ENCODE peak calls at places on chromosomes 11 and 22, in six cellular contexts. One of them, this sample, is unnamed. For H3K9me3, the result is how much of the 10 kb centered on the place peaks cover.

GRCh38 chr22:38017272-38017920 is 33.0 kb upstream of the SOX10 start:
- DNase-seq in A549: no peak
- DNase-seq in HepG2: no peak
- DNase-seq in Peyer's patch: peak
- DNase-seq in stomach: peak
- DNase-seq in MM.1S: no peak
- DNase-seq in this sample: no peak

GRCh38 chr11:1652778-1653540 is 23.4 kb downstream of the KRTAP5-5 start:
- DNase-seq in A549: peak
- DNase-seq in Peyer's patch: peak
- DNase-seq in MM.1S: peak
- DNase-seq in stomach: peak
- DNase-seq in HepG2: peak
- DNase-seq in this sample: peak

GRCh38 chr22:38193580-38193979 is 8.2 kb upstream of the MAFF start:
- DNase-seq in Peyer's patch: no peak
- DNase-seq in MM.1S: no peak
- DNase-seq in A549: no peak
- DNase-seq in stomach: peak
- DNase-seq in HepG2: no peak
- DNase-seq in this sample: peak

GRCh38 chr11:79371724-79372123 is 69.1 kb downstream of the TENM4 start:
- DNase-seq in Peyer's patch: no peak
- DNase-seq in HepG2: no peak
- DNase-seq in A549: no peak
- DNase-seq in MM.1S: no peak
- DNase-seq in stomach: no peak
- DNase-seq in this sample: no peak

GRCh38 chr11:47060807-47061206 is 115.9 kb downstream of the ARFGAP2 start:
- DNase-seq in A549: no peak
- DNase-seq in HepG2: no peak
- DNase-seq in MM.1S: no peak
- DNase-seq in Peyer's patch: no peak
- DNase-seq in stomach: no peak
- DNase-seq in this sample: no peak

GRCh38 chr11:32231909-32232493 is 141.1 kb downstream of the RCN1 start:
- DNase-seq in HepG2: peak
- DNase-seq in A549: peak
- DNase-seq in MM.1S: peak
- DNase-seq in Peyer's patch: no peak
- DNase-seq in stomach: no peak
- DNase-seq in this sample: peak

GRCh38 chr22:42708393-42708792 is 12.3 kb downstream of the A4GALT start:
- DNase-seq in Peyer's patch: no peak
- DNase-seq in HepG2: no peak
- DNase-seq in A549: no peak
- DNase-seq in MM.1S: no peak
- DNase-seq in stomach: no peak
- DNase-seq in this sample: no peak

GRCh38 chr11:8287297-8288070 is 23.8 kb upstream of the LMO1 start:
- DNase-seq in A549: no peak
- DNase-seq in HepG2: no peak
- DNase-seq in Peyer's patch: peak
- DNase-seq in MM.1S: no peak
- DNase-seq in stomach: no peak
- DNase-seq in this sample: no peak

GRCh38 chr11:46265764-46266163 is 11.7 kb upstream of the CREB3L1 start:
- DNase-seq in MM.1S: no peak
- DNase-seq in stomach: no peak
- DNase-seq in Peyer's patch: no peak
- DNase-seq in HepG2: no peak
- DNase-seq in A549: no peak
- DNase-seq in this sample: no peak

GRCh38 chr11:34266090-34266912 is 91.5 kb downstream of the ABTB2 start:
- DNase-seq in Peyer's patch: no peak
- DNase-seq in A549: no peak
- DNase-seq in MM.1S: no peak
- DNase-seq in stomach: no peak
- DNase-seq in HepG2: no peak
- DNase-seq in this sample: no peak

GRCh38 chr11:64857485-64857884 is 13.0 kb upstream of the CDC42BPG start:
- DNase-seq in HepG2: no peak
- DNase-seq in A549: no peak
- DNase-seq in MM.1S: no peak
- DNase-seq in stomach: no peak
- DNase-seq in Peyer's patch: no peak
- DNase-seq in this sample: no peak

GRCh38 chr11:2741377-2742131 is 41.8 kb upstream of the KCNQ1OT1 start:
- DNase-seq in MM.1S: no peak
- DNase-seq in stomach: no peak
- DNase-seq in HepG2: no peak
- DNase-seq in A549: peak
- DNase-seq in Peyer's patch: no peak
- DNase-seq in this sample: peak

DNA sequence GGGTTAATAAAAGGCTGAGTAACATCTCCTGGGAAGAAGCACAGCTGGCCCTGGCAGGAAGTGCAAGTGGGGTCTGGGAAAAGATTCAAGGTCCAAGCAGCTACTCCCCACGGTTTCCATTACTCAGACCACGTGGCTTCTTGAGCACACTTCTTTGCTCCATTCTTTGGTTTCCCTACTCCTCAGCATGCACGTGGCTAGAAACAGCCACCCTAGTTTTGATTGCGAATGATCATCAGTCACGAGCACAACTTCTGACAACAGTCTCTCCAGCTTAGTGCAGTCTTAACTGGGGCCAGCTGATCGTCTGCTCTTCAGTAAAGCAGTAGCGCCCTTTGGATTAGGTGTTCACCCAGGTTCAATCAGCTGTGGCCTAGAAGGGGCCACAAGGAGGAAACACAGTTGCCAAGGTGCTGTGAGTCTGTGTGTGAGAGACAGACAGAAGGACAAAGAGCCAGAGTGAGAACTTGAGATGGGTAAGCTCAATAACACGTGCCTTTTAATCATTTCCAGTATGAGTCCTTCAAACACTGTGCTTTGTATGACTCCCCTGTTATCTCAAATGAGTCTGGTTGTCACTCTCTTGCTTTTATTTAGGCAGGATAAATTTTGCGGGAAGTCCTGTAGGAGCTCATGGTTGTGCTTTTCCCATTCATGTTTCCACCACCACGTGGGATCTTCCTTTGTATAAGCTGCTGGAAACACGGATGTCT is 956 bp upstream of the PARVA start:
- DNase-seq in MM.1S: no peak
- DNase-seq in HepG2: no peak
- DNase-seq in Peyer's patch: peak
- DNase-seq in A549: no peak
- DNase-seq in stomach: no peak
- DNase-seq in this sample: no peak
- H3K4me3 ChIP-seq in MM.1S: no peak
- H3K4me3 ChIP-seq in HepG2: peak
- H3K4me3 ChIP-seq in Peyer's patch: no peak
- H3K4me3 ChIP-seq in A549: no peak
- H3K4me3 ChIP-seq in stomach: no peak
- H3K4me3 ChIP-seq in this sample: no peak

DNA sequence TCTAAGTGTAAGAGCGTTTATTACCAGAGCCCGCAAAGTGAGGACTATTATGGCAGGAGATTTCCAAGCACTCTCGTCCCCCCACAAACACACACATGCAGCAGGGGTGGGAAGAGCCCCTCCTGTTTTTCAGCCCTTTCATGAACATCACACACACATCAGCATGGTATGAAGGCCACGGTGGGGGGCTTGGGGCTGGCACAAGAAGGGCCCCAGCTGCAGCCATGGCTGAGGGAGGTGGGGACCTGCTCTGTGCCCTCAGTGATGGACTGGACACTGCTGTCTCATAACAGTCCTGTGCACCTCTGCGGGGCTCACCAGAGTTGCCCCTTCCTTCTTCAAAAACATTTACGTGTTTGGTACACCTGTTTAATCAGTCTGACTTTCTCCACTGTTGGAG is 650.7 kb downstream of the BRD1 start:
- DNase-seq in Peyer's patch: no peak
- DNase-seq in stomach: no peak
- DNase-seq in MM.1S: no peak
- DNase-seq in A549: no peak
- DNase-seq in HepG2: no peak
- DNase-seq in this sample: no peak
- H3K9me3 ChIP-seq in Peyer's patch: under half
- H3K9me3 ChIP-seq in stomach: under half
- H3K9me3 ChIP-seq in MM.1S: under half
- H3K9me3 ChIP-seq in A549: under half
- H3K9me3 ChIP-seq in HepG2: under half
- H3K9me3 ChIP-seq in this sample: under half

GRCh38 chr11:12225046-12225739 is 114.8 kb downstream of the MICAL2 start:
- DNase-seq in MM.1S: no peak
- DNase-seq in Peyer's patch: no peak
- DNase-seq in HepG2: no peak
- DNase-seq in A549: no peak
- DNase-seq in stomach: no peak
- DNase-seq in this sample: no peak
- H3K4me3 ChIP-seq in MM.1S: no peak
- H3K4me3 ChIP-seq in Peyer's patch: no peak
- H3K4me3 ChIP-seq in HepG2: no peak
- H3K4me3 ChIP-seq in A549: no peak
- H3K4me3 ChIP-seq in stomach: no peak
- H3K4me3 ChIP-seq in this sample: no peak

GRCh38 chr22:49138250-49138790 is 689.4 kb downstream of the BRD1 start:
- DNase-seq in stomach: no peak
- DNase-seq in HepG2: no peak
- DNase-seq in A549: no peak
- DNase-seq in Peyer's patch: no peak
- DNase-seq in MM.1S: no peak
- DNase-seq in this sample: no peak
- H3K9me3 ChIP-seq in stomach: under half
- H3K9me3 ChIP-seq in HepG2: under half
- H3K9me3 ChIP-seq in A549: under half
- H3K9me3 ChIP-seq in Peyer's patch: under half
- H3K9me3 ChIP-seq in MM.1S: under half
- H3K9me3 ChIP-seq in this sample: under half

DNA sequence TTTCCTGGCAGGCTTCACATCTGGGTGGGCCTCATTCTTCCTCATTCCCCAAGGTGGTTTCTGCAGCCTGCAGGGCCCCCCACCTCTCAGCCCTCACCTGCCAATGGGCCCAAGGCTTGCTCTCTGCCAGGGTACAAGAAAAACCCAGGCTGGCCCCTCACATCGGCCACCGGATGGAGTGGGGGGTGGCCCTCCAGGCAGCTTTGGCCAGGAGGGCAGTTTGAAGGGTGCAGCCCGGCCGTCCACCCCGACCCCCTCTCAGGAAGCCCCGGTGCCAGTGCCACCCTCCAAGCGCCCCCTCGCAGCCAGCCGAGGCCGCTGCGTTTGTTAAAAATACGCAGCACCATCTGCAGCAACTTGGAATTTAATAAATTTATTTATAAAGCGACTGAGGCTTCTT is 196.7 kb downstream of the CTTN start:
- DNase-seq in Peyer's patch: no peak
- DNase-seq in MM.1S: no peak
- DNase-seq in A549: no peak
- DNase-seq in HepG2: no peak
- DNase-seq in stomach: no peak
- DNase-seq in this sample: no peak
- H3K4me3 ChIP-seq in Peyer's patch: no peak
- H3K4me3 ChIP-seq in MM.1S: no peak
- H3K4me3 ChIP-seq in A549: no peak
- H3K4me3 ChIP-seq in HepG2: no peak
- H3K4me3 ChIP-seq in stomach: no peak
- H3K4me3 ChIP-seq in this sample: no peak

GRCh38 chr11:70805243-70805642 is 406.9 kb downstream of the CTTN start:
- DNase-seq in A549: no peak
- DNase-seq in HepG2: no peak
- DNase-seq in Peyer's patch: no peak
- DNase-seq in MM.1S: no peak
- DNase-seq in stomach: no peak
- DNase-seq in this sample: no peak
- H3K9me3 ChIP-seq in A549: under half
- H3K9me3 ChIP-seq in HepG2: under half
- H3K9me3 ChIP-seq in Peyer's patch: under half
- H3K9me3 ChIP-seq in MM.1S: under half
- H3K9me3 ChIP-seq in stomach: under half
- H3K9me3 ChIP-seq in this sample: under half

GRCh38 chr22:23576681-23577080 is 3.4 kb downstream of the IGLL1 start:
- DNase-seq in Peyer's patch: no peak
- DNase-seq in stomach: no peak
- DNase-seq in HepG2: no peak
- DNase-seq in MM.1S: no peak
- DNase-seq in A549: no peak
- DNase-seq in this sample: no peak
- H3K4me3 ChIP-seq in Peyer's patch: no peak
- H3K4me3 ChIP-seq in stomach: no peak
- H3K4me3 ChIP-seq in HepG2: no peak
- H3K4me3 ChIP-seq in MM.1S: no peak
- H3K4me3 ChIP-seq in A549: no peak
- H3K4me3 ChIP-seq in this sample: no peak

GRCh38 chr11:126345759-126346585 is 9.5 kb upstream of the ST3GAL4 start:
- DNase-seq in Peyer's patch: no peak
- DNase-seq in stomach: no peak
- DNase-seq in A549: no peak
- DNase-seq in HepG2: no peak
- DNase-seq in MM.1S: no peak
- DNase-seq in this sample: no peak

GRCh38 chr11:126343051-126343450 is 12.4 kb upstream of the ST3GAL4 start:
- DNase-seq in stomach: no peak
- DNase-seq in MM.1S: no peak
- DNase-seq in Peyer's patch: no peak
- DNase-seq in A549: no peak
- DNase-seq in HepG2: no peak
- DNase-seq in this sample: no peak

GRCh38 chr11:126346586-126346940 is 8.9 kb upstream of the ST3GAL4 start:
- DNase-seq in Peyer's patch: no peak
- DNase-seq in HepG2: no peak
- DNase-seq in MM.1S: no peak
- DNase-seq in stomach: no peak
- DNase-seq in A549: no peak
- DNase-seq in this sample: no peak

GRCh38 chr11:126345283-126345682 is 10.2 kb upstream of the ST3GAL4 start:
- DNase-seq in HepG2: no peak
- DNase-seq in A549: no peak
- DNase-seq in stomach: no peak
- DNase-seq in Peyer's patch: no peak
- DNase-seq in MM.1S: no peak
- DNase-seq in this sample: no peak

DNA sequence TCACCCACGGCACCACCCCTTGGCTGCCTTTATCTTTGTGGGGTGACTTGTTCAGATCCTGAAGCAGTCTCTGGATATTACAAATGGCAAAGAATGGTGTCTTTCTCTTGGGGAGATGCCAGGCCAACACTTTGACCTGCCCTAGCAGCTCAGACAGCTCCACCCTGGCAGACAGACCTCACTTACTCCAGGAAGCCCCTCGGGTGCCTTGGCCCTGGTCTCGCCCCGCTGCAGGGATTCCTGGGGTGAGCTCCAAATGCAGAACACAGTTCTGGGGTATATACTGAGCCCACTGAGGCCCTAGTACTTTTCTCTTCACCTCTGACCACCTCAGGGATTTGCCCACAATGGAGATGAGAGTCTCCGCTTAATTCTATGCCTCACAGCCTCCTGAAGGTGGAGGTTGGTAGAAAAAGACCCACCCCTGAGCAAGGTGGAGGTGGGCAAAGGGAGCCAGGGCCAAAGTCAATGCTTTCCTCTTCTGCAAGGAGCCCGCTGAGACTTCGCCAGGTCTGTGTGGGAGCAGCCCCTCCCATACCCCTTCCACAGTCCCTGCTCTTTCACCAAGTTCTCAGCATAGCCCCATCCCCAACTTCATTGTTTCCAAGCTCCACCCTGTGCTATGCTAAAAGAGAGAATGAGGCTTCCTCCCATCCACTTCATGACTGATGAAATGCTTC is 11.1 kb upstream of the ST3GAL4 start:
- DNase-seq in HepG2: no peak
- DNase-seq in MM.1S: no peak
- DNase-seq in Peyer's patch: no peak
- DNase-seq in stomach: no peak
- DNase-seq in A549: no peak
- DNase-seq in this sample: no peak
- H3K9me3 ChIP-seq in HepG2: under half
- H3K9me3 ChIP-seq in MM.1S: under half
- H3K9me3 ChIP-seq in Peyer's patch: under half
- H3K9me3 ChIP-seq in stomach: under half
- H3K9me3 ChIP-seq in A549: under half
- H3K9me3 ChIP-seq in this sample: under half